ENCODE peak calls at places on chromosomes 7 and 10, in five cellular contexts. T is GM12891, Z is transverse colon, N is Panc1, Y is HepG2. F is an unnamed sample.
A peak's percentile ranks its signal among the peaks of the same experiment; 100 is the strongest.

GRCh38 chr10:86229811-86230409 is 136.7 kb downstream of the GRID1 start:
- DNase-seq in Z (no peak), N (no peak), T (no peak), Y (no peak), F (no peak)

GRCh38 chr7:70525991-70526390 is 606.0 kb upstream of the GALNT17 start:
- DNase-seq in Y (no peak), Z (no peak), N (no peak), T (no peak), F (no peak)

GRCh38 chr10:4511559-4511958 is 314.4 kb upstream of the AKR1E2 start:
- DNase-seq in T (no peak), Y (no peak), N (no peak), Z (no peak), F (no peak)

GRCh38 chr10:65622608-65623007 is 1303.2 kb upstream of the LRRTM3 start:
- DNase-seq in N (no peak), Y (no peak), T (no peak), Z (no peak), F (no peak)

GRCh38 chr10:88243847-88244730 is 339.0 kb downstream of the RNLS start:
- DNase-seq in Y (no peak), T (no peak), N (no peak), Z (peak; percentile 66), F (no peak)

GRCh38 chr7:2560175-2560695 is 1.5 kb downstream of the IQCE start:
- DNase-seq in N (no peak), Z (no peak), Y (no peak), T (no peak), F (no peak)

GRCh38 chr10:59817806-59818205 is 64.6 kb upstream of the MRLN start:
- DNase-seq in T (no peak), Z (no peak), N (no peak), Y (no peak), F (no peak)

GRCh38 chr7:151705744-151706567 is 171.0 kb downstream of the PRKAG2 start:
- DNase-seq in Y (peak; percentile 30), Z (peak; percentile 32), T (peak; percentile 48), N (no peak), F (no peak)

GRCh38 chr7:30743371-30744074 is 8.4 kb upstream of the INMT start:
- DNase-seq in Z (no peak), N (no peak), Y (no peak), T (no peak), F (no peak)

GRCh38 chr7:138907849-138908248 is 73.3 kb downstream of the KIAA1549 start:
- DNase-seq in Y (no peak), Z (no peak), N (no peak), T (no peak), F (no peak)

GRCh38 chr10:63553031-63553430 is 31.8 kb downstream of the REEP3 start:
- DNase-seq in Y (no peak), Z (no peak), T (no peak), N (peak; percentile 33), F (no peak)

GRCh38 chr7:116337800-116338199 is 127.5 kb downstream of the TES start:
- DNase-seq in N (no peak), Z (no peak), Y (no peak), T (no peak), F (no peak)

GRCh38 chr10:125482108-125482507 is 200.9 kb downstream of the TEX36 start:
- DNase-seq in Z (no peak), T (no peak), N (no peak), Y (no peak), F (no peak)

GRCh38 chr7:129176853-129177369 is 11.5 kb upstream of the SMO start:
- DNase-seq in Z (no peak), T (no peak), Y (no peak), N (no peak), F (no peak)

GRCh38 chr7:141685285-141686035 is 16.5 kb downstream of the DENND11 start:
- DNase-seq in T (no peak), Y (no peak), N (no peak), Z (no peak), F (no peak)

GRCh38 chr10:55203319-55203718 is 402.3 kb upstream of the PCDH15 start:
- DNase-seq in Z (no peak), Y (no peak), T (no peak), N (no peak), F (no peak)

GRCh38 chr7:43721193-43721806 is 8.0 kb downstream of the COA1 start:
- DNase-seq in Y (peak; percentile 39), Z (no peak), N (no peak), T (no peak), F (peak; percentile 29)

GRCh38 chr10:108393111-108393510 is 1228.6 kb upstream of the SORCS1 start:
- DNase-seq in N (no peak), T (no peak), Z (no peak), Y (no peak), F (no peak)

GRCh38 chr10:42351745-42352144 is 286.6 kb downstream of the ZNF33B start:
- DNase-seq in Y (no peak), T (no peak), Z (no peak), N (no peak), F (no peak)

GRCh38 chr7:106604303-106604918 is 56.5 kb downstream of the CCDC71L start:
- DNase-seq in Z (no peak), Y (no peak), T (no peak), N (no peak), F (no peak)

GRCh38 chr10:108039821-108040584 is 875.5 kb upstream of the SORCS1 start:
- DNase-seq in N (no peak), Z (no peak), Y (no peak), T (no peak), F (no peak)

GRCh38 chr10:14691359-14691758 is 83.3 kb downstream of the FAM107B start:
- DNase-seq in Y (no peak), T (no peak), N (no peak), Z (peak; percentile 41), F (no peak)

GRCh38 chr7:141369422-141369821 is 181.8 kb upstream of the AGK start:
- DNase-seq in N (no peak), Y (no peak), Z (no peak), T (no peak), F (peak; percentile 65)

GRCh38 chr10:84415539-84416244 is 87.3 kb downstream of the CCSER2 start:
- DNase-seq in Z (peak; percentile 33), T (no peak), N (no peak), Y (no peak), F (peak; percentile 44)

GRCh38 chr10:33215635-33216034 is 118.8 kb downstream of the NRP1 start:
- DNase-seq in Y (no peak), Z (no peak), T (no peak), N (no peak), F (no peak)

GRCh38 chr7:136807598-136807997 is 60.9 kb upstream of the CHRM2 start:
- DNase-seq in Z (no peak), Y (no peak), T (no peak), N (no peak), F (no peak)

GRCh38 chr7:125926621-125927020 is 997.0 kb upstream of the POT1 start:
- DNase-seq in T (no peak), Y (no peak), N (no peak), Z (no peak), F (no peak)

GRCh38 chr7:125924037-125924436 is 994.4 kb upstream of the POT1 start:
- DNase-seq in Z (no peak), N (no peak), T (no peak), Y (no peak), F (no peak)

GRCh38 chr7:125930848-125931247 is 1001.2 kb upstream of the POT1 start:
- DNase-seq in Z (no peak), N (no peak), Y (no peak), T (no peak), F (no peak)

DNA sequence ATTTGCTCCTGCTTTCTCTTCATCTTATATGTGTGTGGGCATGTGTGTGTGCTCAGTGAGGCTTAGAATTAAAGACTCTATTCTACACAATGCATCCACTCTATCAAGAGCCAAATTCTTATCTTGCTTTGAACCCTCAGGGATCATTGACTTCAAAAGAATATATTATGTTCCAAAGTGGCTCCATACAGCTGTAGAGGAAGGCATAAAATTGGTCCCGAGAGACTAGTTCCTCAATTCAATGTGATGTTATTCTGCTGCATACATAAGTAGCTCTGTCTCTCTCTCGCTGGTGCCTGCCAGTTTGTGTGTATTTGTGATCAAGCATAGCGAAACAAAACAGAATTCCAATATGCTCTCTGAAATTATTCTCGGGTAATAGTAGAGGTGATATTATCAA is 997.9 kb upstream of the POT1 start:
- DNase-seq in T (no peak), Z (no peak), N (no peak), Y (no peak), F (no peak)
- TF ChIP-seq POLR2AphosphoS5 in T (no peak), Z (no peak), N (no peak), Y (no peak), F (no peak)

GRCh38 chr10:131205556-131205955 is 106.0 kb downstream of the TCERG1L start:
- DNase-seq in Y (no peak), T (no peak), N (no peak), Z (no peak), F (no peak)

GRCh38 chr10:131207584-131208532 is 103.7 kb downstream of the TCERG1L start:
- DNase-seq in Z (no peak), N (no peak), T (no peak), Y (no peak), F (no peak)

GRCh38 chr10:131204406-131205152 is 106.9 kb downstream of the TCERG1L start:
- DNase-seq in N (no peak), T (no peak), Z (no peak), Y (no peak), F (no peak)

GRCh38 chr10:131206136-131206995 is 105.2 kb downstream of the TCERG1L start:
- DNase-seq in Y (no peak), Z (no peak), T (no peak), N (no peak), F (no peak)

GRCh38 chr10:131207176-131207575 is 104.3 kb downstream of the TCERG1L start:
- DNase-seq in Z (no peak), N (no peak), T (no peak), Y (no peak), F (no peak)
- TF ChIP-seq POLR2AphosphoS5 in Z (no peak), N (no peak), T (no peak), Y (no peak), F (no peak)

GRCh38 chr7:27137603-27138410 is 5.7 kb downstream of the HOXA5 start:
- DNase-seq in T (no peak), N (no peak), Y (no peak), Z (no peak), F (no peak)
- TF ChIP-seq POLR2AphosphoS5 in T (no peak), N (no peak), Y (no peak), Z (no peak), F (no peak)

DNA sequence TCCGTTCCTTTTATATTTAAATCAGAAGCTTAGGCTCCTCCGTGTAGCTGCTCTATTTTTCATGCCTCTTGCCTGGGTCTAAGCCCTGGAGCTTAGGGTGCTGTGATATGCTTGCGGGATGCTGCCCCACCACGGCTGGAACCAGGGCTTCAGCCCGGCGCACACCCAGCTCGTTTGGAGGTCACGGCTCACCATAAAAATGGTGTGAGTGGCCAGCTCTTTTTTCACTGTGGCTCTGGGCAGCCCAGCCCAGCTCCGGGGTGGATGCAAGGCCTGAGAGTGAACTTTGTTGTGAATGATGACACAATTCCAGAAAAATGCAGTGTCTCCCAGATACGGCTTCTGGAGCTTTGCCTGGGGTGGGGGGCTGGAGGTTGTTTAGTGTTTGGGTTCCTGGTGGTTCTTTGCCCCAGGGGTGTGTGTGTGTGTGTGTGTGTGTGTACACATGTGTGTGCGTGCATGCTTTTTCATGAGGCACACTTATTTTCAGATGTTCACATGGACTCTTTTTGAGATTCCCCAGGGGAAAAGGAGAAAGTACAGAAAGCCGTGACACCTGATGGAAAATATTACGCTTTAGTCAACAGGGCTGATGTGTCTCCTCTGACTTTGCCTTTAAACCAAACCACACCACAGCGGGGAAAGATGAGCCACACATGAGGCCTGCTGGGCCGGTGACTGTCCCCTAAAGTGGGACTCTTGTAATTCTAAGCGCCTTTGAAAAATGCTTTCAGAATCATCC is 46.2 kb downstream of the GRK5 start:
- DNase-seq in N (peak; percentile 92), Z (peak; percentile 42), Y (peak; percentile 92), T (no peak), F (no peak)
- TF ChIP-seq POLR2AphosphoS5 in N (peak; percentile 13), Z (peak; percentile 27), Y (peak; percentile 33), T (no peak), F (no peak)

GRCh38 chr10:117411440-117412428 is 36.5 kb upstream of the PDZD8 start:
- DNase-seq in T (no peak), Y (no peak), N (no peak), Z (no peak), F (no peak)
- TF ChIP-seq POLR2AphosphoS5 in T (no peak), Y (no peak), N (no peak), Z (no peak), F (no peak)